ENCODE peak calls at places on chromosomes 12 and 14, in seven cellular contexts. Q is heart left ventricle, T is epithelial cell of esophagus, B is activated B cell treated with CpG ODN at 0.5 μM for 24 hours, M is vagina, G is B cell, Z is fibroblast of lung. A is an unnamed sample.
A peak's percentile ranks its signal among the peaks of the same experiment; 100 is the strongest.

GRCh38 chr14:50822501-50823042 is 8.4 kb downstream of the NIN start:
- DNase-seq in Q (no peak), T (no peak), B (no peak), M (no peak), G (peak; percentile 34), Z (no peak), A (peak; percentile 31)

GRCh38 chr12:459430-460258 is at the start of gene B4GALNT3:
- DNase-seq in Q (peak; percentile 65), T (peak; percentile 49), B (peak; percentile 24), M (no peak), G (peak; percentile 40), Z (no peak), A (peak; percentile 72)

GRCh38 chr14:90655829-90656228 is 160.4 kb downstream of the TTC7B start:
- DNase-seq in Q (no peak), T (no peak), B (no peak), M (peak; percentile 13), G (no peak), Z (no peak), A (no peak)

GRCh38 chr12:105820407-105821140 is 318.2 kb downstream of the NUAK1 start:
- DNase-seq in Q (peak; percentile 51), T (peak; percentile 13), B (no peak), M (no peak), G (no peak), Z (peak; percentile 52), A (no peak)

GRCh38 chr12:106309671-106310313 is 7.3 kb downstream of the TCP11L2 start:
- DNase-seq in Q (peak; percentile 35), T (peak; percentile 49), B (no peak), M (no peak), G (no peak), Z (peak; percentile 62), A (no peak)

GRCh38 chr12:82400819-82401218 is 42.5 kb downstream of the METTL25 start:
- DNase-seq in Q (no peak), T (no peak), B (no peak), M (no peak), G (no peak), Z (no peak), A (no peak)

GRCh38 chr14:24147761-24148428 is 597 bp downstream of the RNF31 start:
- DNase-seq in Q (no peak), T (no peak), B (no peak), M (no peak), G (peak; percentile 25), Z (no peak), A (no peak)

GRCh38 chr14:60970146-60970545 is 10.7 kb downstream of the TRMT5 start:
- DNase-seq in Q (no peak), T (peak; percentile 29), B (no peak), M (no peak), G (no peak), Z (no peak), A (no peak)

GRCh38 chr14:92564361-92565039 is 50.9 kb downstream of the RIN3 start:
- DNase-seq in Q (peak; percentile 52), T (peak; percentile 10), B (no peak), M (no peak), G (no peak), Z (no peak), A (no peak)

GRCh38 chr12:40832668-40833067 is 140.4 kb downstream of the CNTN1 start:
- DNase-seq in Q (no peak), T (no peak), B (no peak), M (no peak), G (no peak), Z (no peak), A (no peak)

GRCh38 chr12:32254260-32254659 is 145.1 kb upstream of the FGD4 start:
- DNase-seq in Q (no peak), T (no peak), B (no peak), M (no peak), G (no peak), Z (no peak), A (no peak)

GRCh38 chr12:131620946-131621681 is 89.8 kb upstream of the SFSWAP start:
- DNase-seq in Q (peak; percentile 20), T (no peak), B (no peak), M (no peak), G (no peak), Z (no peak), A (no peak)

GRCh38 chr12:124915249-124916236 is 1.1 kb upstream of the UBC start:
- DNase-seq in Q (peak; percentile 67), T (peak; percentile 60), B (no peak), M (no peak), G (no peak), Z (peak; percentile 51), A (no peak)

GRCh38 chr12:125070117-125070516 is 4.9 kb downstream of the AACS start:
- DNase-seq in Q (no peak), T (no peak), B (no peak), M (no peak), G (no peak), Z (peak; percentile 19), A (no peak)

GRCh38 chr14:92459479-92460421 is 53.8 kb upstream of the RIN3 start:
- DNase-seq in Q (peak; percentile 68), T (no peak), B (no peak), M (no peak), G (no peak), Z (no peak), A (no peak)

GRCh38 chr14:97299661-97300060 is 502.5 kb downstream of the VRK1 start:
- DNase-seq in Q (no peak), T (no peak), B (no peak), M (no peak), G (no peak), Z (no peak), A (no peak)

GRCh38 chr14:74616507-74616906 is 4.5 kb upstream of the LTBP2 start:
- DNase-seq in Q (no peak), T (peak; percentile 96), B (no peak), M (no peak), G (no peak), Z (peak; percentile 74), A (no peak)

GRCh38 chr12:67434653-67435375 is 165.7 kb downstream of the CAND1 start:
- DNase-seq in Q (no peak), T (peak; percentile 78), B (no peak), M (no peak), G (no peak), Z (peak; percentile 96), A (no peak)

GRCh38 chr12:121930862-121931261 is 12.5 kb downstream of the CFAP251 start:
- DNase-seq in Q (no peak), T (no peak), B (no peak), M (no peak), G (no peak), Z (no peak), A (no peak)

GRCh38 chr12:87469295-87469694 is 559.9 kb downstream of the C12orf50 start:
- DNase-seq in Q (no peak), T (peak; percentile 20), B (no peak), M (no peak), G (no peak), Z (peak; percentile 9), A (no peak)

GRCh38 chr12:69284131-69284530 is 44.8 kb downstream of the CPSF6 start:
- DNase-seq in Q (peak; percentile 84), T (peak; percentile 54), B (no peak), M (no peak), G (peak; percentile 30), Z (peak; percentile 77), A (peak; percentile 15)

GRCh38 chr12:115871714-115872113 is 405.8 kb downstream of the MED13L start:
- DNase-seq in Q (no peak), T (peak; percentile 26), B (no peak), M (no peak), G (no peak), Z (peak; percentile 20), A (peak; percentile 27)

GRCh38 chr14:65958664-65959562 is 527.3 kb upstream of the CCDC196 start:
- DNase-seq in Q (no peak), T (peak; percentile 30), B (no peak), M (no peak), G (peak; percentile 46), Z (peak; percentile 44), A (peak; percentile 52)

DNA sequence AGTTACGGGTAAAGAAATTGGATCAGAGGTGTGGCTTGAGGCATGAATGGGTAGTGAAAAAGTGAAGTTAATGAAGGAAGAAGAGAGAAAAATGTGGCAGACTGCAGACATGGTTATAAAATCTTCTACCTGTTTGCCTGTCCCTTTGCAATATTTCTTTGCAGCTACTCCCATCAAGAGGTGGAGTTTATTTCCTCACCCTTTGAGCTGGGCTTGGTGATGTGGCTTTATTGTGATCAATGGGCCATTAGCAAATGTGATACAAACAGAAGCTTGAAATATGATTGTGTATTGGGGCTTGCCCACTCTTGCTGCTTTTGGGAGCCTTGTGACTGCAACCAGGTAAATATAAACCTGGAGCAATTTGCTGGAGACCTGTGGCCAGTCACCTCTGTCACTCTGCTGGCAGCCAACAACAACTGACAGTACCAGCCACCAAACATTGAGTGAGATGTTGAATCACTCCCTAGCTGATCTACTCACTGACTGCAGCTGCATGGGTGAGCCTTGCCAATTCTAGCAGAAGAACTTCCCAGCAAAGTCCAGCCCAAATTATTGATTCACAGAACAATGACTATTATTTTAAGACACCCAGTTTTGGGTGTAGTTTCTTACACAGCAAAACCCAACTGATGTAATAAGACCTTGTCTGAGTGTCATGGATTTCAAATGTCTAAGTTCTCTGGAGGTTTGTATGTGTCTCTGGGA is 151.0 kb upstream of the ATP2B1 start:
- DNase-seq in Q (no peak), T (peak; percentile 14), B (no peak), M (no peak), G (no peak), Z (no peak), A (no peak)
- TF ChIP-seq CTCF in Q (no peak), T (no peak), B (no peak), M (no peak), G (no peak), Z (no peak), A (no peak)

DNA sequence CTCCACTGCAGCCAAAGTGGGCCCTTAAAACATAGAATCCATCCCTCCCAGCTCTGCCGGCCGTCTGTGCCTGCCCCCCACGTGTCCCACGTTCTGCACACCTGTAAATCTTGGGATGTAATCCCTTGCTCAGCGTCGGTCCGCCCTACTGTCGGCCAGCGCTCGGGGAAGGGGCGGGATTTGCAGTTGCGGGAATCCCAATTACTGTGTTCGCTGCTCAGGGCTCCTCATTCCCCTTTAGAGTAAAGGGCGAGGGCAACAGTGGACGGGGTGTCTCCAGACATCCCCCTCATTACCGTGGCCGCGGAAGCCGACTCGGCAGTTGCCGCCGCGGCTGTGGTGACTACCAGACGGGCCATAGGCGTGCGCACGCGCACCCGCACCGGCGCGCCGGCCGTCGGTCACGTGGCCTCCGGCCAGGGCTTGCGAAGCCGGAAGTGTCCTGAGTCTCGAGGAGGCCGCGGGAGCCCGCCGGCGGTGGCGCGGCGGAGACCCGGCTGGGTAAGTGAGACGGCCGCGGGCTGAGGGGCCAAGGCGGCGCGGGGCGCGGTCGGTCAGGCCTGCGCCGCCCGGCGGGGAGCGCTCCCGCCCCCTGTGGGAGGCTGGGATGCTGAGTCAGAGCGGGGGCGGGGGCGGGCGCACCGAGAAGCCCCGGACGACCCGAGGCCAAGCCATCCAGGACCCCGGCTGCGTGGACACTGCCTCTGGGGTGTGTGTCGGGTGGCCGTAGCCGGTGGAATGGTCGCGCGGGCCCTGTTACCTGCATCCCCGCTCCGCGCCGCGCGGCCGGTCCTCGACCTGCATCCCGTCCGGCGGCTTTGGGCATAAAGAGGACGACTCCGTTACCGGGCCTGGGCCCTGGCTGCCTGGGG is at the start of gene TBK1:
- DNase-seq in Q (peak; percentile 94), T (peak; percentile 79), B (peak; percentile 82), M (peak; percentile 91), G (peak; percentile 76), Z (peak; percentile 86), A (peak; percentile 95)
- TF ChIP-seq CTCF in Q (no peak), T (no peak), B (no peak), M (no peak), G (peak; percentile 38), Z (no peak), A (peak; percentile 4)

GRCh38 chr14:25411933-25412757 is 362.2 kb upstream of the STXBP6 start:
- DNase-seq in Q (no peak), T (peak; percentile 6), B (no peak), M (no peak), G (no peak), Z (peak; percentile 11), A (no peak)
- TF ChIP-seq CTCF in Q (no peak), T (no peak), B (no peak), M (no peak), G (peak; percentile 39), Z (no peak), A (no peak)

GRCh38 chr12:76697849-76698248 is 66.1 kb upstream of the ZDHHC17 start:
- DNase-seq in Q (no peak), T (no peak), B (no peak), M (no peak), G (no peak), Z (no peak), A (no peak)
- TF ChIP-seq CTCF in Q (no peak), T (no peak), B (no peak), M (no peak), G (no peak), Z (no peak), A (no peak)

A was measured in GM20000.